ENCODE peak calls at places on chromosomes 11 and 22, in ten cellular contexts. P is HCT116; M is cardiac fibroblast; X is SW 1271; A is midbrain; O is AG09309; V is Ammon's horn; F is SK-MEL-5; B is left ventricle myocardium superior; U is activated naive CD4-positive, alpha-beta T cell treated with anti-CD3 and anti-CD28 coated beads for 36 hours. D is an unnamed sample.

GRCh38 chr11:57429946-57430345 is 3.0 kb upstream of the SLC43A3 start:
- DNase-seq in B (no peak), V (no peak), U (no peak), O (no peak), X (no peak), F (no peak), M (no peak), P (no peak), A (no peak), D (no peak)

GRCh38 chr11:124865902-124866851 is 945 bp downstream of the ROBO3 start:
- DNase-seq in V (no peak), B (peak), A (peak), O (no peak), U (peak), F (peak), X (peak), M (peak), P (no peak), D (no peak)

GRCh38 chr22:18095101-18095805 is 15.4 kb upstream of the TUBA8 start:
- DNase-seq in P (no peak), B (no peak), O (no peak), A (no peak), X (no peak), F (no peak), V (peak), U (no peak), M (no peak), D (peak)

GRCh38 chr11:17401316-17401715 is 12.9 kb upstream of the KCNJ11 start:
- DNase-seq in B (no peak), P (no peak), X (no peak), O (no peak), M (no peak), F (no peak), A (no peak), U (no peak), V (no peak), D (no peak)

GRCh38 chr11:62141111-62142042 is 17.6 kb downstream of the INCENP start:
- DNase-seq in U (no peak), A (no peak), B (no peak), F (no peak), P (no peak), V (no peak), O (no peak), M (no peak), X (no peak), D (no peak)

GRCh38 chr22:20602589-20603164 is 95.3 kb downstream of the MED15 start:
- DNase-seq in U (no peak), A (no peak), V (no peak), F (no peak), O (no peak), M (no peak), P (no peak), B (no peak), X (no peak), D (no peak)

GRCh38 chr11:12981879-12982531 is 27.1 kb upstream of the RASSF10 start:
- DNase-seq in U (no peak), V (no peak), A (no peak), P (no peak), X (no peak), B (no peak), M (peak), O (no peak), F (no peak), D (no peak)

GRCh38 chr22:28172948-28173360 is 253.9 kb upstream of the PITPNB start:
- DNase-seq in A (no peak), O (no peak), M (no peak), V (no peak), U (no peak), F (peak), P (no peak), X (no peak), B (no peak), D (peak)

D was measured in NCI-H226.